ENCODE peak calls at places on chromosome 17, in ten cellular contexts. D is neuronal stem cell, Y is mesenchymal stem cell, N is neural progenitor cell, X is SK-N-SH, Q is fibroblast of lung, T is A549, G is IMR-90, A is GM23338, Z is hepatocyte. S is an unnamed sample.

GRCh38 chr17:8887834-8888703 is 20.6 kb upstream of the PIK3R6 start:
- DNase-seq in D (peak), Y (peak), N (peak), X (peak), Q (peak), T (peak), G (no peak), A (peak), Z (peak), S (peak)

GRCh38 chr17:28622186-28622585 is 8.2 kb upstream of the RSKR start:
- DNase-seq in D (no peak), Y (no peak), N (no peak), X (no peak), Q (no peak), T (no peak), G (no peak), A (no peak), Z (no peak), S (no peak)

GRCh38 chr17:39757931-39758873 is 20.5 kb downstream of the GRB7 start:
- DNase-seq in D (no peak), Y (no peak), N (no peak), X (no peak), Q (peak), T (no peak), G (no peak), A (no peak), Z (no peak), S (no peak)

GRCh38 chr17:7380855-7381683 is at the start of gene TNK1:
- DNase-seq in D (no peak), Y (no peak), N (peak), X (peak), Q (no peak), T (no peak), G (no peak), A (peak), Z (peak), S (peak)

GRCh38 chr17:36017799-36018198 is at the start of gene CCL23:
- DNase-seq in D (no peak), Y (no peak), N (no peak), X (no peak), Q (no peak), T (no peak), G (no peak), A (no peak), Z (no peak), S (no peak)

GRCh38 chr17:42135664-42136653 is 13.4 kb downstream of the HSPB9 start:
- DNase-seq in D (no peak), Y (peak), N (no peak), X (no peak), Q (peak), T (peak), G (peak), A (peak), Z (peak), S (peak)

GRCh38 chr17:44781553-44782348 is 23.0 kb downstream of the ADAM11 start:
- DNase-seq in D (no peak), Y (no peak), N (peak), X (peak), Q (no peak), T (no peak), G (no peak), A (peak), Z (no peak), S (no peak)

GRCh38 chr17:35056013-35056412 is 7.5 kb downstream of the RFFL start:
- DNase-seq in D (no peak), Y (no peak), N (peak), X (no peak), Q (no peak), T (no peak), G (no peak), A (peak), Z (no peak), S (no peak)

GRCh38 chr17:48903401-48903800 is 4.8 kb upstream of the UBE2Z start:
- DNase-seq in D (no peak), Y (no peak), N (no peak), X (no peak), Q (no peak), T (no peak), G (no peak), A (no peak), Z (no peak), S (no peak)

GRCh38 chr17:37259030-37259735 is 116.6 kb upstream of the C17orf78 start:
- DNase-seq in D (no peak), Y (peak), N (no peak), X (no peak), Q (peak), T (no peak), G (peak), A (no peak), Z (no peak), S (no peak)

GRCh38 chr17:77207689-77208216 is 67.0 kb downstream of the SEC14L1 start:
- DNase-seq in D (no peak), Y (no peak), N (no peak), X (no peak), Q (no peak), T (no peak), G (no peak), A (no peak), Z (no peak), S (no peak)

GRCh38 chr17:9668532-9668931 is 23.2 kb downstream of the USP43 start:
- DNase-seq in D (no peak), Y (peak), N (no peak), X (no peak), Q (peak), T (no peak), G (no peak), A (no peak), Z (no peak), S (peak)

GRCh38 chr17:80036715-80037477 is 454 bp downstream of the CCDC40 start:
- DNase-seq in D (peak), Y (peak), N (peak), X (peak), Q (peak), T (peak), G (no peak), A (peak), Z (peak), S (no peak)

GRCh38 chr17:80980397-80981061 is 11.1 kb upstream of the CHMP6 start:
- DNase-seq in D (no peak), Y (peak), N (no peak), X (no peak), Q (peak), T (no peak), G (peak), A (no peak), Z (no peak), S (no peak)

GRCh38 chr17:7311110-7311698 is 3.8 kb downstream of the EIF5A start:
- DNase-seq in D (no peak), Y (no peak), N (no peak), X (no peak), Q (no peak), T (no peak), G (no peak), A (no peak), Z (no peak), S (no peak)

GRCh38 chr17:8151641-8152111 is 528 bp downstream of the PER1 start:
- DNase-seq in D (no peak), Y (no peak), N (peak), X (no peak), Q (peak), T (no peak), G (peak), A (peak), Z (peak), S (no peak)

GRCh38 chr17:14672830-14673229 is 371.9 kb downstream of the HS3ST3B1 start:
- DNase-seq in D (no peak), Y (peak), N (peak), X (no peak), Q (no peak), T (no peak), G (peak), A (no peak), Z (peak), S (no peak)

GRCh38 chr17:42311240-42312034 is 23.1 kb downstream of the STAT5A start:
- DNase-seq in D (no peak), Y (peak), N (peak), X (peak), Q (peak), T (no peak), G (peak), A (peak), Z (peak), S (no peak)

GRCh38 chr17:34356194-34356593 is at the start of gene CCL13:
- DNase-seq in D (no peak), Y (no peak), N (no peak), X (no peak), Q (no peak), T (no peak), G (no peak), A (no peak), Z (no peak), S (no peak)

GRCh38 chr17:18999394-18999793 is 5.2 kb downstream of the FAM83G start:
- DNase-seq in D (no peak), Y (no peak), N (no peak), X (no peak), Q (no peak), T (no peak), G (no peak), A (no peak), Z (no peak), S (no peak)

GRCh38 chr17:78442648-78443128 is 64.2 kb downstream of the PGS1 start:
- DNase-seq in D (no peak), Y (peak), N (no peak), X (no peak), Q (no peak), T (no peak), G (peak), A (no peak), Z (no peak), S (no peak)

GRCh38 chr17:79188048-79188447 is 113.4 kb downstream of the ENGASE start:
- DNase-seq in D (no peak), Y (no peak), N (peak), X (peak), Q (no peak), T (peak), G (no peak), A (peak), Z (peak), S (no peak)

GRCh38 chr17:79913451-79913850 is 74.2 kb upstream of the CBX4 start:
- DNase-seq in D (no peak), Y (no peak), N (no peak), X (peak), Q (no peak), T (no peak), G (no peak), A (peak), Z (no peak), S (no peak)

GRCh38 chr17:48043171-48043570 is 5.0 kb upstream of the NFE2L1 start:
- DNase-seq in D (no peak), Y (no peak), N (no peak), X (no peak), Q (no peak), T (no peak), G (no peak), A (no peak), Z (no peak), S (no peak)

GRCh38 chr17:78378225-78379133 is at the start of gene PGS1:
- DNase-seq in D (peak), Y (peak), N (peak), X (peak), Q (peak), T (peak), G (peak), A (peak), Z (peak), S (peak)

GRCh38 chr17:18319604-18320256 is 4.6 kb downstream of the SMCR8 start:
- DNase-seq in D (no peak), Y (peak), N (peak), X (peak), Q (peak), T (peak), G (peak), A (peak), Z (peak), S (no peak)

GRCh38 chr17:55601874-55602364 is 90.7 kb upstream of the SMIM36 start:
- DNase-seq in D (peak), Y (peak), N (peak), X (peak), Q (no peak), T (peak), G (peak), A (peak), Z (peak), S (peak)

DNA sequence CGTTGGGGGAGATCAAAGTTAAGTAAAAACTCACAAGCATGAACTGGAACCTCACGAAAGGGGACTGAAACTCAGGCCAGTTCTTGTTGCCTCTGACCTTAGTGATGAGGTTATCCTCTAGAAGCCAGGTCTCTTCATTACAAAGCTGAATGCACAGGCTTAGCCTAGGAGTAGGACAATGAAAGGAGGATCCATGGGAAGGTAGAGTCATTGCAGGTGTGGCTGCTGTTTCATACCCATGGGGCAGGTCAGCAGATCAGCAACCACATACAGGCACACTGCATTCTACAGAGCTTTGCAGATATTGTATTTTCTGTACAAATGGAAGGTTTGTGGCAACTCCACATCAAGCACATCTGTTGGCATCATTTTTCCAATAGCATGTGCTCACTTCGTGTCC is 341.3 kb upstream of the SOX9 start:
- DNase-seq in D (no peak), Y (no peak), N (no peak), X (no peak), Q (no peak), T (no peak), G (no peak), A (no peak), Z (no peak), S (no peak)
- H3K4me2 ChIP-seq in D (no peak), Y (no peak), N (no peak), X (no peak), Q (no peak), T (no peak), G (no peak), A (no peak), Z (no peak), S (no peak)

GRCh38 chr17:50199211-50199633 is 2.2 kb downstream of the COL1A1 start:
- DNase-seq in D (no peak), Y (no peak), N (no peak), X (no peak), Q (peak), T (no peak), G (no peak), A (no peak), Z (no peak), S (no peak)
- H3K4me2 ChIP-seq in D (no peak), Y (peak), N (peak), X (peak), Q (peak), T (peak), G (peak), A (peak), Z (peak), S (peak)

DNA sequence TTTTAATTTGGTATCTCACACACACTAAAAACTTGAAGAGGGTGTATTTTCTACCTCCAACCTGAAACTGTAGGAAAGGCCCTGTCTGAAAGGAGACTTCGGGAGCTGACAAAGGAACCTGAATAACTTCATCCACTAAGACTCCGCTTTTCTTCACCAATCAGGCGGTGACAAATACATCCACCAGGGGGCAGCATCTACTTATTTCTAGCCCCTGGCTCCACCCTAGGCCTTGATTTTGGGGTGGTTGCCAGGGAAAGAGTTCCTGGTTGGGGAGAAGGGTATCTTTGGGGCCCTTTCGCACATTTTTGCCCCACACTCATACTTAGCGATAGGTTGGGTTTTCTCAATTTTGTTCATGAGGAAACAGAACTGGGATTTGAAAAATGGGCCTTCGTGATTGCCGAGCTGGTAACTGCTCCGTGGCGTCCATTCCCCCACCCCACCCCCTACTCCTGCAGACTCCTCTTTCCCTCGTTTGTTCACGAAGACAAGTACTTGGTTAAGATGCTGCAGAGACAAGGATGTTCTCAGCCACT is 4.8 kb upstream of the ARL4D start:
- DNase-seq in D (peak), Y (peak), N (peak), X (peak), Q (peak), T (peak), G (peak), A (peak), Z (peak), S (peak)
- H3K4me2 ChIP-seq in D (no peak), Y (no peak), N (no peak), X (no peak), Q (no peak), T (no peak), G (no peak), A (no peak), Z (no peak), S (peak)

GRCh38 chr17:49976163-49976827 is 7.3 kb downstream of the DLX4 start:
- DNase-seq in D (no peak), Y (no peak), N (no peak), X (no peak), Q (peak), T (no peak), G (no peak), A (no peak), Z (peak), S (peak)
- H3K4me2 ChIP-seq in D (no peak), Y (no peak), N (peak), X (no peak), Q (no peak), T (no peak), G (no peak), A (no peak), Z (no peak), S (no peak)

GRCh38 chr17:82838386-82839063 is 1.3 kb downstream of the ZNF750 start:
- DNase-seq in D (no peak), Y (peak), N (no peak), X (no peak), Q (no peak), T (no peak), G (peak), A (no peak), Z (peak), S (peak)
- H3K4me2 ChIP-seq in D (no peak), Y (no peak), N (no peak), X (no peak), Q (no peak), T (no peak), G (no peak), A (no peak), Z (peak), S (peak)

DNA sequence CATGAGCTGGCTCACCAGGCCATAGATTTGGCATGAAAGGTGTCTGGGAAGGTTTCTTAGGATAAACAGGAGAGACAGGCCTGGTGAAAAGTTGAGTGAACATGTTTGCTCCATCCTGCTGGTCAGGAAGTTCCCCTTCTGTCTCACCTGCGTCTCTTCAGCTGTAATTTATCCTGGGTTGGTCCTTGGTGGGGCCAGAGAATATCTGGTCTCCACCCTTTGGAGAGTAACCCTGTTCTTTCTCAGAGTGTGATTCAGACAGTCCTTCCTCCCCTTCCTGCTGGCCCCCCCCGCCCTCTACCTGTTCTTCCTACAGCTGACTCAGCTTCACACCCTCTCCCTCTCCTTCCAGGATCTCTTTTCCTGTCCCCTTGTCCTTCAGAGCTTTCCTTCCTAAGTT is 17.1 kb downstream of the MINK1 start:
- DNase-seq in D (no peak), Y (no peak), N (no peak), X (no peak), Q (no peak), T (no peak), G (no peak), A (no peak), Z (peak), S (peak)
- H3K4me2 ChIP-seq in D (no peak), Y (no peak), N (no peak), X (peak), Q (no peak), T (peak), G (no peak), A (peak), Z (no peak), S (peak)

GRCh38 chr17:62058611-62059010 is 6.5 kb downstream of the MED13 start:
- DNase-seq in D (no peak), Y (no peak), N (no peak), X (no peak), Q (no peak), T (no peak), G (no peak), A (no peak), Z (no peak), S (no peak)
- H3K4me2 ChIP-seq in D (no peak), Y (no peak), N (no peak), X (no peak), Q (no peak), T (no peak), G (no peak), A (no peak), Z (no peak), S (no peak)